ENCODE peak calls at places on chromosomes 6 and 20, in ten cellular contexts. X is A549, C is heart right ventricle, I is cardiac muscle cell, B is pancreas, A is left ventricle myocardium inferior, Y is spleen, P is heart left ventricle, Q is stomach, V is hepatocyte. R is an unnamed sample. For H3K4me1, the result is how much of the 10 kb centered on the place peaks cover.

GRCh38 chr6:15956205-15957106 is 172.4 kb upstream of the MYLIP start:
- DNase-seq in X (peak), C (no peak), I (peak), B (no peak), A (no peak), Y (no peak), P (no peak), Q (no peak), V (peak), R (no peak)

GRCh38 chr20:54200487-54201267 is 7.2 kb upstream of the PFDN4 start:
- DNase-seq in X (no peak), C (no peak), I (no peak), B (no peak), A (no peak), Y (no peak), P (no peak), Q (no peak), V (no peak), R (no peak)

GRCh38 chr20:22470620-22471026 is 113.7 kb downstream of the FOXA2 start:
- DNase-seq in X (peak), C (no peak), I (no peak), B (no peak), A (no peak), Y (no peak), P (no peak), Q (no peak), V (no peak), R (no peak)

GRCh38 chr6:84278311-84278710 is 50.9 kb upstream of the CEP162 start:
- DNase-seq in X (no peak), C (no peak), I (peak), B (no peak), A (no peak), Y (no peak), P (no peak), Q (no peak), V (no peak), R (no peak)

GRCh38 chr6:148947621-148948444 is 201.0 kb downstream of the UST start:
- DNase-seq in X (peak), C (peak), I (peak), B (peak), A (peak), Y (peak), P (peak), Q (peak), V (peak), R (peak)

GRCh38 chr6:169930799-169931198 is 179.4 kb downstream of the ERMARD start:
- DNase-seq in X (peak), C (no peak), I (no peak), B (no peak), A (no peak), Y (no peak), P (no peak), Q (no peak), V (no peak), R (no peak)

GRCh38 chr6:125512621-125513020 is 210.9 kb upstream of the HDDC2 start:
- DNase-seq in X (peak), C (no peak), I (no peak), B (no peak), A (no peak), Y (no peak), P (no peak), Q (no peak), V (no peak), R (no peak)

GRCh38 chr6:42028234-42029061 is 21.9 kb upstream of the TAF8 start:
- DNase-seq in X (peak), C (peak), I (peak), B (no peak), A (no peak), Y (peak), P (peak), Q (no peak), V (peak), R (peak)

GRCh38 chr20:1377341-1377871 is 15.4 kb downstream of the FKBP1A start:
- DNase-seq in X (no peak), C (no peak), I (no peak), B (no peak), A (no peak), Y (no peak), P (no peak), Q (no peak), V (no peak), R (no peak)

GRCh38 chr6:34911822-34912221 is 22.8 kb downstream of the ANKS1A start:
- DNase-seq in X (no peak), C (no peak), I (no peak), B (no peak), A (no peak), Y (no peak), P (no peak), Q (no peak), V (no peak), R (no peak)

GRCh38 chr6:42482126-42482525 is 30.4 kb upstream of the TRERF1 start:
- DNase-seq in X (no peak), C (no peak), I (no peak), B (no peak), A (no peak), Y (no peak), P (no peak), Q (no peak), V (peak), R (no peak)

GRCh38 chr6:42099340-42100028 is 42.9 kb downstream of the C6orf132 start:
- DNase-seq in X (no peak), C (no peak), I (peak), B (peak), A (no peak), Y (no peak), P (no peak), Q (peak), V (peak), R (no peak)

GRCh38 chr6:37311666-37312473 is 41.9 kb upstream of the RNF8 start:
- DNase-seq in X (no peak), C (no peak), I (peak), B (no peak), A (no peak), Y (no peak), P (no peak), Q (no peak), V (peak), R (no peak)

DNA sequence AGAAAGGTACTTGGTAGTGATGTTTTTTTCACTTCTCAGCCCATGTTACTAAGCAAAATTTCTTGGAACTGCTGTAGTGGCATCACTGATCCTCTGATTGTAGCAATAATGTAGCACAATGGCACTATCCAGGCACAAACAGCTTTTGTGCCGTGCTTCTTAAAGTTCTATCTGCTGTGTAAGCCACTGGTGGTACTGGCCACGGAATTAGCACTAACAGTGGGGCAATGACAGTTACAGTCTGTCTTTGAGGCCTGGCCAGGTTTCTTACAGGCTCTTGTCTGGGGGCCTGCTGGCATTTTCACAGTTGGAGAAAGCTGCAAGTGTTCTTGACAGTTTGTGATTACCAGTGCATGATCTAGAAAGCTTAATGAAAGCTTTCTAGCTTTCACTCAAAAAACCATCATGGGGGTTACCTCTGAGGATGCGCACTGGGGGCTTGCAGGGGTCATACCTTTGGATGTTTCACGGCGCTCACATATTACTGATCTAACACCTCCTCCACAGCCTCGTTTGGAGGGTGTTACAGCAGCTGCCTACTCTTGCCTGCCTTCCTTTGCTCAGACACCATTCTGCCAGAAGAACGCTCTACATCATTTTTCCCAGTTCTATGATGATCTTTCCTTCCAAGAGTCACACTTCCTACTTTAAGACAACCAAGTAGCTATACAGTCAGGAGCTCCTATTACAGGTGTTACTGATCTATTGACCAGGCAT is 58.4 kb upstream of the ARMH2 start:
- DNase-seq in X (no peak), C (no peak), I (no peak), B (no peak), A (no peak), Y (no peak), P (no peak), Q (no peak), V (no peak), R (no peak)
- H3K4me1 ChIP-seq in X (under half), C (under half), I (under half), B (under half), A (under half), Y (half or more), P (under half), Q (under half), V (under half), R (under half)

DNA sequence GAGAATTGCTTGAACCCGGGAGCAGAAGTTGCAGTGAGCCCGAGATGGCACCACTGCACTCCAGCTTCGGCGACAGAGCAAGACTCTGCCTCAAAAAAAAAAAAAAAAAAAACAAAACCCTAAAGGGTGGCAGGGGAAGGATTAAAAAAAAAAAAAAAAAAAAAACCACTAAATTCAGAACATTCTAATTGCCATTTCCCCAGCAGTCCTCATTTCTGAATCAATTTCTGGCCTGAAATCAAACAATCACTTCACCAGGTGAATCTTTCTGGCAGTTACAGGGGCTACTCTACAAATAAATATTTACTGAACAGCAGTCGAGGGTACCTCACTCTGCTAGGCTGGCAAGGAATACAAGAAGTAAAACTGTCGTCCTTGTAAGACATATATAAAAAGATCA is 1.2 kb downstream of the UQCC1 start:
- DNase-seq in X (no peak), C (no peak), I (no peak), B (no peak), A (no peak), Y (no peak), P (no peak), Q (no peak), V (no peak), R (no peak)
- TF ChIP-seq CTCF in X (no peak), C (no peak), I (no peak), B (no peak), A (no peak), Y (no peak), P (no peak), Q (no peak), V (no peak), R (no peak)

DNA sequence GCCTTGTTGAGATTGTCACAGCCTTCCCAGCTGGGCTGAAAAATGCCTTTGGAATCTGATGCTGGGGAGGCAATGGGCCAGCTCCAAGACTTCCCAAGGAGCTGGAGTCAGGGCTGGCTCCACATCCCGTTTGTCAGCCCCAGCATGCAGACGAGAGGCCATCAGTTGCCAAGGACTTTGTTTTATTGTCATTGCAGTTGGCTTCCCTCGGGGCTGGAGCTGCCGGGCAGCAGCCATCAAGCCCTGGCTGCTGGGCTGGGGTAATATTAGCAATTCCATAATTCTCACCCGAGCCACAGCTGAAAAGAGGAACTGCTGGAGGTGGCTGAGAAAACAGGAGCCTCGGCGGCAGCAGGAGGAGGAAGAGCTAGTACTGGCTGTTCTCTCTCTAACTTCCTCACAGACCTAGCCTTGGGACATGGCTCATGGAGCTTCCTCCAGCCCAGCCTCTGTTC is 182.5 kb downstream of the CDC5L start:
- DNase-seq in X (no peak), C (peak), I (peak), B (no peak), A (peak), Y (peak), P (peak), Q (no peak), V (no peak), R (peak)
- H3K4me3 ChIP-seq in X (no peak), C (no peak), I (no peak), B (no peak), A (peak), Y (no peak), P (no peak), Q (no peak), V (no peak), R (no peak)

DNA sequence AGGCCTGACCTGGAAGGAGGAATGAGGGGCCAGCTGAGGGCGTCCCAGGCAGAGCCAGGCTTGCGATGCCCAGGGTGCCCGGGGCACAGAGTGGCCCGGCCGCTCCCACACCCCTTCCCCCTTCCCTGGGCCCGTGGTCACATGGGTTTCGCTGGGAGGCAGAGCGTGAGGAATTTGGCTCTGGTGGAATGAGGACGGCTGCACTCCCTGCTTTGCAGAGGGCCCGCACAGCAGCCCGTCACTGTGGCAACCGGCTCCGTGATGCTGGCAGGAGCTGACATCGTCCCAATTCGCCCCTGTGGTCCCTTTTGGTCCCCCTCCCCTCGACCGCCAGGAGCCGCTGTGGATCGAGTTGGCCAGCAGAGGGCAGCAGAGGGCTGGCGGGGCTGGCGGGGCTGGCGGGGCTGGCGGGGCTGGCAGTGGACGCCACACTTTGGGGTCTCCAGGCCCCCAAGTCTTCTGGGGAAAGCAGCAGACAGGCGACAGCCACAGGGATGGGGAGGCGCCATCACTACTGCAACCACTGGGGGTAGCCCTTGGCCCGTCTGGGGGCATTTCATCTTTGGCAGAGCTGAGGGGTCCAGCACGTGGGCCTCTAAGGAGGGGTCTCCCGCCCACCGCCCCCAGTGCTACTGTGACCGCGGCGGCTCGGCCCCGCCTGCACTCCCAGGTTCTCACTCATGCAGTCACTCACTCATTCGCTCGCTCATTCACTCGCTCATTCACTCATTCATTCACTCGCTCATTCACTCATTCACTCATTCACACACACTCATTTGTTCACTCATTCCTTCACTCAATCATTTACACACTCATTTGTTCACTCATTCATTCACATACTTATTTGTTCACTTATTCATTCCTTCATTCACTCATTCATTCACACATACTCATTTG is 49.7 kb upstream of the BHLHE23 start:
- DNase-seq in X (peak), C (peak), I (peak), B (peak), A (peak), Y (peak), P (no peak), Q (peak), V (peak), R (peak)
- H3K4me1 ChIP-seq in X (under half), C (under half), I (under half), B (under half), A (under half), Y (under half), P (under half), Q (under half), V (under half), R (under half)

DNA sequence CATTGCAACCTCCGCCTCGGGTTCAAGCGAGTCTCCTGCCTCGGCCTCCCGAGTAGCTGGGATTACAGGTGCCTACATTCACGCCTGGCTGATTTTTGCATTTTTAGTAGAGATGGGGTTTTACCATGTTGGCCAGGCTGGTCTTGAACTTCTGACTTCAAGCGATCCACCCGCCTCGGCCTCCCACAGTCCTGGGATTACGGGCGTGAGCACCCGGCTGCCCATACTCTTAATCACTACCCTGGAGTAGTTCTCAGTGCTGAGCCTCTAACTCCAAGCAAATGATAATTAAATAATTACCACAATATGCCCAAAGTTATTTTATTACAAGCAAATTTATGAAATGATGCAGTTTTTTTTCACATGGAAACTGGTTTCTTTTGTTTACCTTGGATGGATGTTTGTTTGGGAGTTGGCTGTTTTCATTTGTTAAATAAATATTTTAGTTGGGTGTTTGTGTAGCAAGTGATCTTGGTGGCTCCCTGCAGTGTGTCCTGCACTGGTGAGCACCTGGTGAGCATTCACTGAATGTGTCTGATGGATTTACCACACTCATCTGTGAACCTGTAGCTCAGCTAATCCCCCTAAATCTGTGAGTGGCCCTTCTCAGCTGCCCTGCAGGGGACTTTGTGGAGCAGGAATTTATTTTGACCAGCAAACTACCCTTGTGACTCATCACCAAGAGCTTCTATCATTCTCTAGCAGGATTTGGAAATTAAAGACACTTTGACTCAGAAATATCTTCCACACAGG is 36.9 kb downstream of the UTRN start:
- DNase-seq in X (peak), C (no peak), I (no peak), B (no peak), A (no peak), Y (no peak), P (no peak), Q (no peak), V (no peak), R (no peak)
- TF ChIP-seq CTCF in X (no peak), C (no peak), I (no peak), B (no peak), A (no peak), Y (no peak), P (no peak), Q (no peak), V (no peak), R (no peak)

GRCh38 chr20:3470627-3471396 is at the start of gene ATRN:
- DNase-seq in X (peak), C (peak), I (peak), B (peak), A (peak), Y (peak), P (peak), Q (peak), V (peak), R (peak)
- H3K4me3 ChIP-seq in X (peak), C (peak), I (peak), B (peak), A (peak), Y (peak), P (peak), Q (peak), V (peak), R (peak)

DNA sequence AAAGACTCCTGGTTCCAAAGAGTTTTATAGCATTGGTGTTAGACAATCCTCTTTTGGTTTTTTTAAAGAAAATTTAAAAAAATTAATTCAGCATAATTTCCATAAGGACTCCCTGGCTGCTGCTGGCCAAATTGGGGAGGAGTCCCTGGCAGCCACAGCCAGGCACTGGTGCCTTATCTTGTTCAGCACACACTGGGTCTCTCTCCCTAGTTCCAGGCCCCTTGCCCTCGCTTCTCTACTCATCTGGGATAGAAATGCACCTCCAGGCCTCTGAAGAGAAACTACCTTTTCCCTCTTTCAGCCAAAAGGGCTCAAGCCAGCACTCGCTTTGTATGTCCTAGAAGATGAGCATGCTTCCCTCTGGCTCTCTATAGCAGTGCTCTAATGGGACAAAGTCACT is 13.4 kb upstream of the MAPK13 start:
- DNase-seq in X (no peak), C (no peak), I (no peak), B (no peak), A (no peak), Y (no peak), P (no peak), Q (no peak), V (no peak), R (no peak)
- H3K4me1 ChIP-seq in X (under half), C (under half), I (under half), B (under half), A (under half), Y (half or more), P (under half), Q (half or more), V (under half), R (under half)

GRCh38 chr6:119720160-119720559 is 370.6 kb upstream of the MAN1A1 start:
- DNase-seq in X (peak), C (no peak), I (peak), B (no peak), A (no peak), Y (no peak), P (no peak), Q (no peak), V (no peak), R (no peak)

GRCh38 chr6:119713903-119714302 is 364.3 kb upstream of the MAN1A1 start:
- DNase-seq in X (no peak), C (no peak), I (peak), B (no peak), A (no peak), Y (no peak), P (no peak), Q (no peak), V (no peak), R (no peak)

GRCh38 chr6:119716668-119717270 is 367.2 kb upstream of the MAN1A1 start:
- DNase-seq in X (no peak), C (no peak), I (no peak), B (no peak), A (no peak), Y (no peak), P (no peak), Q (no peak), V (no peak), R (no peak)

GRCh38 chr6:119717942-119718341 is 368.4 kb upstream of the MAN1A1 start:
- DNase-seq in X (no peak), C (no peak), I (no peak), B (no peak), A (no peak), Y (no peak), P (no peak), Q (no peak), V (no peak), R (no peak)
- TF ChIP-seq CTCF in X (no peak), C (no peak), I (no peak), B (no peak), A (no peak), Y (no peak), P (no peak), Q (no peak), V (no peak), R (no peak)